ENCODE peak calls at places on chromosomes 11 and 22, in nine cellular contexts. S is A172; U is activated naive CD8-positive, alpha-beta T cell treated with anti-CD3 and anti-CD28 coated beads for 36 hours; G is HFFc6; Y is SK-N-DZ; C is CD8-positive, alpha-beta T cell; O is heart left ventricle; N is stimulated activated naive B cell treated with anti-CD40 and anti-IgM and Interleukin-4, amounts not matched to agents 10 μg/mL and 1 μg/mL and 100 μg/mL, for 72 hours; B is stimulated activated CD4-positive, alpha-beta T cell treated with anti-CD3 and anti-CD28 coated beads, Interleukin-4, amount 100 ng/mL, for 24 hours. P is an unnamed sample.

GRCh38 chr11:121473064-121473777 is 20.5 kb upstream of the SORL1-AS1 start:
- DNase-seq in S (no peak), U (no peak), G (peak; percentile 19), Y (no peak), C (no peak), O (no peak), N (no peak), B (no peak), P (no peak)

GRCh38 chr11:1168256-1168655 is 10.5 kb downstream of the MUC5AC start:
- DNase-seq in S (no peak), U (no peak), G (no peak), Y (no peak), C (no peak), O (peak; percentile 7), N (no peak), B (no peak), P (no peak)

GRCh38 chr11:47067401-47067800 is 109.3 kb downstream of the ARFGAP2 start:
- DNase-seq in S (peak; percentile 8), U (no peak), G (no peak), Y (no peak), C (no peak), O (no peak), N (no peak), B (no peak), P (no peak)

GRCh38 chr11:125626381-125626950 is 1.5 kb downstream of the CHEK1 start:
- DNase-seq in S (no peak), U (no peak), G (peak; percentile 81), Y (no peak), C (peak; percentile 20), O (no peak), N (no peak), B (peak; percentile 37), P (peak; percentile 36)

GRCh38 chr11:31114437-31114836 is 255.1 kb downstream of the DCDC1 start:
- DNase-seq in S (no peak), U (no peak), G (no peak), Y (no peak), C (no peak), O (no peak), N (no peak), B (no peak), P (no peak)

GRCh38 chr11:3866206-3866605 is 10.7 kb downstream of the STIM1 start:
- DNase-seq in S (no peak), U (no peak), G (no peak), Y (no peak), C (no peak), O (peak; percentile 34), N (no peak), B (no peak), P (no peak)

GRCh38 chr11:72716291-72716690 is 35.9 kb downstream of the ARAP1 start:
- DNase-seq in S (no peak), U (no peak), G (no peak), Y (no peak), C (no peak), O (no peak), N (no peak), B (no peak), P (no peak)

GRCh38 chr22:22423681-22424080 is 84.9 kb downstream of the ZNF280B start:
- DNase-seq in S (no peak), U (no peak), G (no peak), Y (no peak), C (no peak), O (no peak), N (no peak), B (no peak), P (no peak)

GRCh38 chr11:90178751-90179150 is 44.1 kb downstream of the CHORDC1 start:
- DNase-seq in S (no peak), U (no peak), G (no peak), Y (no peak), C (no peak), O (no peak), N (no peak), B (no peak), P (no peak)

GRCh38 chr11:64694821-64695365 is 28.1 kb downstream of the NRXN2 start:
- DNase-seq in S (no peak), U (no peak), G (no peak), Y (peak; percentile 82), C (no peak), O (no peak), N (no peak), B (no peak), P (no peak)

GRCh38 chr11:69234740-69235710 is 58.9 kb upstream of the MYEOV start:
- DNase-seq in S (no peak), U (no peak), G (no peak), Y (no peak), C (no peak), O (peak; percentile 6), N (no peak), B (no peak), P (no peak)

P was measured in central memory CD4-positive, alpha-beta T cell.